ENCODE peak calls at places on chromosomes 5 and 9, in nine cellular contexts. Q is K562, O is fibroblast of lung, S is cardiac muscle cell, T is cardiac fibroblast, D is dorsolateral prefrontal cortex, V is AG04450, N is astrocyte of the cerebellum, H is HL-60. P is an unnamed sample.

GRCh38 chr9:137744632-137745183 is 125.9 kb downstream of the EHMT1 start:
- DNase-seq in Q (no peak), O (no peak), S (no peak), T (no peak), D (no peak), V (no peak), N (no peak), H (no peak), P (no peak)

GRCh38 chr9:132151118-132151517 is 10.7 kb upstream of the NTNG2 start:
- DNase-seq in Q (no peak), O (no peak), S (no peak), T (no peak), D (no peak), V (no peak), N (no peak), H (no peak), P (no peak)

GRCh38 chr5:78417026-78417425 is 56.6 kb downstream of the SCAMP1 start:
- DNase-seq in Q (no peak), O (peak; percentile 63), S (no peak), T (peak; percentile 62), D (no peak), V (no peak), N (no peak), H (no peak), P (no peak)

GRCh38 chr9:87898151-87898550 is 15.5 kb downstream of the SPATA31E1 start:
- DNase-seq in Q (no peak), O (peak; percentile 67), S (no peak), T (peak; percentile 16), D (no peak), V (no peak), N (no peak), H (no peak), P (peak; percentile 38)

GRCh38 chr9:37956904-37957663 is 53.2 kb upstream of the SLC25A51 start:
- DNase-seq in Q (peak; percentile 58), O (no peak), S (no peak), T (no peak), D (no peak), V (no peak), N (no peak), H (no peak), P (no peak)

GRCh38 chr5:149128023-149128875 is 13.0 kb upstream of the ABLIM3 start:
- DNase-seq in Q (peak; percentile 60), O (no peak), S (peak; percentile 63), T (peak; percentile 56), D (no peak), V (no peak), N (no peak), H (no peak), P (no peak)

GRCh38 chr5:134902071-134902801 is 2.7 kb upstream of the PCBD2 start:
- DNase-seq in Q (no peak), O (peak; percentile 8), S (no peak), T (no peak), D (no peak), V (no peak), N (no peak), H (peak; percentile 5), P (no peak)

GRCh38 chr9:37946041-37946440 is 42.1 kb upstream of the SLC25A51 start:
- DNase-seq in Q (no peak), O (no peak), S (no peak), T (no peak), D (no peak), V (no peak), N (no peak), H (no peak), P (no peak)

GRCh38 chr9:2477755-2478154 is 143.8 kb upstream of the VLDLR start:
- DNase-seq in Q (no peak), O (no peak), S (no peak), T (peak; percentile 78), D (no peak), V (no peak), N (no peak), H (no peak), P (no peak)

GRCh38 chr9:95084254-95084934 is 233.1 kb downstream of the FANCC start:
- DNase-seq in Q (no peak), O (no peak), S (no peak), T (no peak), D (no peak), V (no peak), N (no peak), H (no peak), P (no peak)
- H3K4me3 ChIP-seq in Q (no peak overlapping the region), O (no peak overlapping the region), S (no peak overlapping the region), T (no peak overlapping the region), D (no peak overlapping the region), V (no peak overlapping the region), N (no peak overlapping the region), H (no peak overlapping the region), P (no peak overlapping the region)

GRCh38 chr5:111498346-111498745 is 14.0 kb downstream of the STARD4 start:
- DNase-seq in Q (no peak), O (no peak), S (no peak), T (no peak), D (no peak), V (no peak), N (no peak), H (no peak), P (no peak)

GRCh38 chr5:111507276-111507675 is 5.1 kb downstream of the STARD4 start:
- DNase-seq in Q (no peak), O (no peak), S (no peak), T (no peak), D (no peak), V (no peak), N (no peak), H (no peak), P (no peak)

GRCh38 chr5:111502976-111503375 is 9.4 kb downstream of the STARD4 start:
- DNase-seq in Q (no peak), O (peak; percentile 60), S (no peak), T (peak; percentile 66), D (no peak), V (no peak), N (no peak), H (no peak), P (no peak)
- TF ChIP-seq CTCF in Q (no peak), O (no peak), S (no peak), T (no peak), D (no peak), V (no peak), N (no peak), H (no peak), P (no peak)

DNA sequence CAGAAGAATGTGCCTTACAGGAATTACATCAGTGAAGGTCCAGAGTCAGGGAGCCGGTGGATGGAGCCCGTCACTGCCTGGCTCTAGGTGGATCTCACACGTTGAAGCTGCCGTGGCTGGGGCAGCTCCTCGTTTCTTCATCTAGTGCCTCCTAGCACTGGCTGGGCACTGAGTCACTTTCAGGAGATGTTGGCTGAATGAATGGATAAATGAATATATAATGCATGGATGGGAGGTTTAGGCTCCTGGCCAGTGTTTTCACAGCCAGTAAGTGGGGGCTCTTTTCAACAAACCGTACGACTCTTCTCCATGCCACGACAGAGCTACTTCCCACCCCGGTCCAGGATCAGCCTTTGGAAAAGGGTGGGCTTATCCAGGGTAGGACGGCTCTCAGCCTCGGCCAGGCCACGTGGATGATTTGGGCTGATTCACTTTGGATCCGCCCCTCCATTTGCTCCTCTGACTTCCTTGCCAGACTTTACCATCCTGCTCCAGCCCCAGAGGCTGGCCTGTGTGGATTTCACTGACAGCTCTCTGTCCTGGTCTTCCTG is 1.3 kb upstream of the SH3PXD2B start:
- DNase-seq in Q (no peak), O (peak; percentile 78), S (no peak), T (peak; percentile 67), D (peak; percentile 56), V (no peak), N (no peak), H (no peak), P (no peak)
- H3K4me3 ChIP-seq in Q (no peak overlapping the region), O (no peak overlapping the region), S (no peak overlapping the region), T (no peak overlapping the region), D (no peak overlapping the region), V (peak overlapping the region; percentile 62), N (no peak overlapping the region), H (no peak overlapping the region), P (no peak overlapping the region)

GRCh38 chr5:40430112-40430725 is 249.5 kb upstream of the PTGER4 start:
- DNase-seq in Q (no peak), O (no peak), S (no peak), T (no peak), D (no peak), V (no peak), N (no peak), H (no peak), P (no peak)
- TF ChIP-seq CTCF in Q (no peak), O (no peak), S (no peak), T (no peak), D (no peak), V (no peak), N (no peak), H (no peak), P (no peak)

DNA sequence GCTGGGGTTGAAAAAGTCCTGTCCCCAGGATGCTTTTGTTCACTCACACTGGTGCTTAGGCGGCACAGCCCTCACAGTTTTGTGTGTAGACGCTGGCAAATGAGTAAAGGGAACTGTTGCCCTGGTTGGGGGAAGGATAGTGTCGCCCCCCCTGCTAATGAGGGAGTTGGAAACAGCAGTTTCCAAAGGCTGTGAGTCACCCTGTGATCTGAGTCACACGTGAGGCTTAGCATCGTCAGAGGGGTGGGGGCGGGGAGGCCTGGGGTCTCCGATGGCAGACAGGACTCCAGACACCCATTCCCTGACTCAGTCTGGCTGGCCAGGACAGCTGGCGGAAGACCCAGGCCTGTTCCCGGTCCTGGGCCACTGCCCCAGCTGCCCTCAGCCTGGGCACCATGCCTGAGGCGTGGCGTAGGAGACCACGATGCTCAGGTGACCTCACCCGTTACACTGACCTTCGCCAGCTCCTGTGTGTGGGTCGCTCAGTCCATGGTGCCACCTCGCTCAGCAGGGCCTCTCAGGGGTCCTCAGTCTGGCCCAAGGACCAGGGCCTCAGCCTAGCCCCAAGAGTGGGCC is 2.9 kb downstream of the DNAJB5 start:
- DNase-seq in Q (peak; percentile 41), O (peak; percentile 94), S (no peak), T (peak; percentile 93), D (no peak), V (peak; percentile 72), N (peak; percentile 57), H (no peak), P (peak; percentile 61)
- H3K4me3 ChIP-seq in Q (no peak overlapping the region), O (no peak overlapping the region), S (no peak overlapping the region), T (no peak overlapping the region), D (no peak overlapping the region), V (peak overlapping the region; percentile 7), N (no peak overlapping the region), H (no peak overlapping the region), P (no peak overlapping the region)

GRCh38 chr5:140855772-140856674 is at the start of gene PCDHA10:
- DNase-seq in Q (no peak), O (no peak), S (peak; percentile 74), T (peak; percentile 35), D (no peak), V (no peak), N (no peak), H (no peak), P (no peak)
- TF ChIP-seq CTCF in Q (no peak), O (no peak), S (no peak), T (peak; percentile 2), D (peak; percentile 57), V (no peak), N (no peak), H (no peak), P (peak; percentile 33)

DNA sequence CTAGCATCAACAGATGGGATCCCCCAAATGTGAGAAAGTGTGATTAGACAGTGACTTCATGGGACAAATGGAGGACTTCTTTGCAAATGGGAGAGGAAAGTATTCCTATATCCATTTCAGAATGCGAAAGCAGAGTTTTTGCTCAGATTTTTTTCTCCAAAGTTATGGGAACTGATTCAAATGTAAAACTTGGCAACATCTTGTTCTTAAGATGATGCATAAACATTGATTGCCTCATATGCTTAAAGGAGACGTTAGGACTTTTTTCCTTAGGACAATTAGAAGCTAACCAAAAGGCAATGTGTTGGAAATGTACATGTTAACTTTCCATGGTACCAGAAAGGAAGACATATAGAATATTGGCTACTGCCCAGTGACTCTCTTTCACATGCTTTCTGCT is 704.4 kb upstream of the ZNF608 start:
- DNase-seq in Q (no peak), O (peak; percentile 17), S (no peak), T (peak; percentile 70), D (no peak), V (peak; percentile 23), N (no peak), H (no peak), P (no peak)
- H3K4me3 ChIP-seq in Q (no peak overlapping the region), O (no peak overlapping the region), S (no peak overlapping the region), T (no peak overlapping the region), D (no peak overlapping the region), V (no peak overlapping the region), N (no peak overlapping the region), H (no peak overlapping the region), P (no peak overlapping the region)

P was measured in AG09309.